ENCODE peak calls at places on chromosomes 16 and 17, in six cellular contexts. One of them, this sample, is unnamed.

GRCh38 chr17:37744961-37745800 is at the start of gene HNF1B:
- DNase-seq in mucosa of descending colon: peak; percentile 74
- DNase-seq in neural progenitor cell: peak; percentile 56
- DNase-seq in colonic mucosa: peak; percentile 90
- DNase-seq in A549: peak; percentile 68
- DNase-seq in cardiac muscle cell: no peak
- DNase-seq in this sample: no peak

GRCh38 chr17:82947051-82947991 is 107.5 kb upstream of the ZNF750 start:
- DNase-seq in mucosa of descending colon: peak; percentile 27
- DNase-seq in neural progenitor cell: no peak
- DNase-seq in colonic mucosa: no peak
- DNase-seq in A549: no peak
- DNase-seq in cardiac muscle cell: no peak
- DNase-seq in this sample: peak; percentile 50

GRCh38 chr17:4003131-4003500 is 38.9 kb upstream of the ATP2A3 start:
- DNase-seq in mucosa of descending colon: peak; percentile 52
- DNase-seq in neural progenitor cell: no peak
- DNase-seq in colonic mucosa: no peak
- DNase-seq in A549: no peak
- DNase-seq in cardiac muscle cell: no peak
- DNase-seq in this sample: no peak

GRCh38 chr16:1789643-1790045 is 3.9 kb downstream of the IGFALS start:
- DNase-seq in mucosa of descending colon: no peak
- DNase-seq in neural progenitor cell: no peak
- DNase-seq in colonic mucosa: peak; percentile 17
- DNase-seq in A549: no peak
- DNase-seq in cardiac muscle cell: no peak
- DNase-seq in this sample: no peak

GRCh38 chr16:75471723-75472634 is 7.5 kb upstream of the TMEM170A start:
- DNase-seq in mucosa of descending colon: no peak
- DNase-seq in neural progenitor cell: peak; percentile 69
- DNase-seq in colonic mucosa: peak; percentile 68
- DNase-seq in A549: peak; percentile 62
- DNase-seq in cardiac muscle cell: peak; percentile 76
- DNase-seq in this sample: peak; percentile 57

GRCh38 chr17:9306086-9306485 is 269.5 kb downstream of the STX8 start:
- DNase-seq in mucosa of descending colon: no peak
- DNase-seq in neural progenitor cell: no peak
- DNase-seq in colonic mucosa: no peak
- DNase-seq in A549: peak; percentile 22
- DNase-seq in cardiac muscle cell: no peak
- DNase-seq in this sample: no peak

GRCh38 chr17:58335779-58336455 is 7.3 kb upstream of the TSPOAP1 start:
- DNase-seq in mucosa of descending colon: peak; percentile 75
- DNase-seq in neural progenitor cell: no peak
- DNase-seq in colonic mucosa: no peak
- DNase-seq in A549: no peak
- DNase-seq in cardiac muscle cell: no peak
- DNase-seq in this sample: no peak

GRCh38 chr17:7807206-7807605 is 26.8 kb upstream of the KDM6B start:
- DNase-seq in mucosa of descending colon: no peak
- DNase-seq in neural progenitor cell: no peak
- DNase-seq in colonic mucosa: no peak
- DNase-seq in A549: no peak
- DNase-seq in cardiac muscle cell: no peak
- DNase-seq in this sample: no peak

GRCh38 chr16:56988161-56988947 is 1.0 kb upstream of the NLRC5 start:
- DNase-seq in mucosa of descending colon: no peak
- DNase-seq in neural progenitor cell: no peak
- DNase-seq in colonic mucosa: no peak
- DNase-seq in A549: no peak
- DNase-seq in cardiac muscle cell: no peak
- DNase-seq in this sample: no peak
- H3K4me1 ChIP-seq in mucosa of descending colon: peaks cover 42% of the 10 kb centered on the region
- H3K4me1 ChIP-seq in neural progenitor cell: peaks cover 6% of the 10 kb centered on the region
- H3K4me1 ChIP-seq in colonic mucosa: peaks cover 37% of the 10 kb centered on the region
- H3K4me1 ChIP-seq in A549: peaks cover 33% of the 10 kb centered on the region
- H3K4me1 ChIP-seq in cardiac muscle cell: no peaks in the 10 kb centered on the region
- H3K4me1 ChIP-seq in this sample: peaks cover 73% of the 10 kb centered on the region

GRCh38 chr16:24045641-24046040 is 209.9 kb downstream of the PRKCB start:
- DNase-seq in mucosa of descending colon: no peak
- DNase-seq in neural progenitor cell: peak; percentile 83
- DNase-seq in colonic mucosa: no peak
- DNase-seq in A549: peak; percentile 22
- DNase-seq in cardiac muscle cell: peak; percentile 52
- DNase-seq in this sample: no peak
- TF ChIP-seq CTCF in mucosa of descending colon: no peak
- TF ChIP-seq CTCF in neural progenitor cell: peak; percentile 82
- TF ChIP-seq CTCF in colonic mucosa: no peak
- TF ChIP-seq CTCF in A549: peak; percentile 59
- TF ChIP-seq CTCF in cardiac muscle cell: peak; percentile 7
- TF ChIP-seq CTCF in this sample: no peak

GRCh38 chr16:68005786-68006286 is 6.6 kb upstream of the DPEP2 start:
- DNase-seq in mucosa of descending colon: no peak
- DNase-seq in neural progenitor cell: no peak
- DNase-seq in colonic mucosa: no peak
- DNase-seq in A549: no peak
- DNase-seq in cardiac muscle cell: no peak
- DNase-seq in this sample: no peak

GRCh38 chr16:68003031-68003430 is 3.7 kb upstream of the DPEP2 start:
- DNase-seq in mucosa of descending colon: no peak
- DNase-seq in neural progenitor cell: no peak
- DNase-seq in colonic mucosa: no peak
- DNase-seq in A549: no peak
- DNase-seq in cardiac muscle cell: no peak
- DNase-seq in this sample: no peak

GRCh38 chr16:67995423-67995822 is 3.9 kb downstream of the DPEP2 start:
- DNase-seq in mucosa of descending colon: no peak
- DNase-seq in neural progenitor cell: no peak
- DNase-seq in colonic mucosa: no peak
- DNase-seq in A549: no peak
- DNase-seq in cardiac muscle cell: no peak
- DNase-seq in this sample: no peak

GRCh38 chr16:68000024-68000423 is 740 bp upstream of the DPEP2 start:
- DNase-seq in mucosa of descending colon: no peak
- DNase-seq in neural progenitor cell: no peak
- DNase-seq in colonic mucosa: no peak
- DNase-seq in A549: no peak
- DNase-seq in cardiac muscle cell: no peak
- DNase-seq in this sample: no peak

DNA sequence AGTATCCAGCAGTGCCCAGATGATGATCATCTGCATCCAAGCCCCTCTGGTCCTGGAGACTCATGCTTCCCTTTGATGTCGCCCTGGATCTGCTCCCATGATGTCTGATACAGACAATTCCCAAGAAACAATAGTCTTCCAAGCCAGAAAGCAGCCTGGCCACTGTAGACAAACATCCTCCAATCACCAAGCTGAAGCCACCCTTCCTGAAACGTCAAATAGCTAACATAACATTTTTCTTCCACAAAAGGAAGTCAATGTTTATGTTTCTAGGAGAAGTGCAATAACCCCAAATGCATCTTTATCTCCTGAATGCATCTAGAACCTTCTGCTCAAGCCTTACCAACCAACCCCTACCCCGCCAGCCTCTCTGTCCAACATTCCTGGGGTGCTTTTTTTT is 1.2 kb upstream of the DPEP2 start:
- DNase-seq in mucosa of descending colon: no peak
- DNase-seq in neural progenitor cell: no peak
- DNase-seq in colonic mucosa: no peak
- DNase-seq in A549: no peak
- DNase-seq in cardiac muscle cell: no peak
- DNase-seq in this sample: no peak
- H3K4me1 ChIP-seq in mucosa of descending colon: no peaks in the 10 kb centered on the region
- H3K4me1 ChIP-seq in neural progenitor cell: no peaks in the 10 kb centered on the region
- H3K4me1 ChIP-seq in colonic mucosa: no peaks in the 10 kb centered on the region
- H3K4me1 ChIP-seq in A549: no peaks in the 10 kb centered on the region
- H3K4me1 ChIP-seq in cardiac muscle cell: no peaks in the 10 kb centered on the region
- H3K4me1 ChIP-seq in this sample: no peaks in the 10 kb centered on the region

DNA sequence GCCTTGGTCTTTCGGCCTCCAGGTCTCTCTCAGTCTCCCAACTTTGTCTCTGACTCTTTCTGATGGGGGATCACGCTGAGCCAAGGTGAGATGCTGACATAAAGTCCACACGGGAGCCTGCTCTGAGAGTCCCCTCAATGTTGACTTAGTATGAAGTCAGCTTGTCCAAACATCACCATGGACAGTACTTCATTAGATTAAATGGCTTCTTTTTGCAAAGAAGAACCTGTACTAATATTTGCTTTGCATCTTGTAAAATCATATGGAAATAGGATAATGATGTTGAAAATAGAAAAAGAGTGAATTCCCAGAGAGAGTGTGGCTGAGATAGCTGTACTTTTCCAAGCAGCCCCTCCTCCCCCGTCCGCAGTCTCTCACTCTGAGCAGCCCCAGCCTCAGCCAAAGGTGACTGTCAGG is 56.7 kb upstream of the SIAH1 start:
- DNase-seq in mucosa of descending colon: no peak
- DNase-seq in neural progenitor cell: no peak
- DNase-seq in colonic mucosa: no peak
- DNase-seq in A549: peak; percentile 84
- DNase-seq in cardiac muscle cell: no peak
- DNase-seq in this sample: no peak
- TF ChIP-seq CTCF in mucosa of descending colon: no peak
- TF ChIP-seq CTCF in neural progenitor cell: no peak
- TF ChIP-seq CTCF in colonic mucosa: no peak
- TF ChIP-seq CTCF in A549: no peak
- TF ChIP-seq CTCF in cardiac muscle cell: no peak
- TF ChIP-seq CTCF in this sample: no peak